ENCODE peak calls at places on chromosomes 11 and 22, in seven cellular contexts. R is GM12878, Q is K562, S is H1, T is SK-N-SH, F is HepG2, M is GM12892. A is an unnamed sample.

GRCh38 chr11:87493516-87493915 is 455.8 kb downstream of the TMEM135 start:
- DNase-seq in T (no peak), F (no peak), S (peak), R (no peak), M (no peak), Q (no peak), A (no peak)

GRCh38 chr22:27075028-27075678 is 417.8 kb downstream of the MIAT start:
- DNase-seq in S (no peak), R (no peak), F (no peak), Q (no peak), M (no peak), T (no peak), A (no peak)

GRCh38 chr11:36008576-36008975 is 64.7 kb downstream of the LDLRAD3 start:
- DNase-seq in F (no peak), M (no peak), Q (no peak), S (no peak), R (no peak), T (no peak), A (no peak)

GRCh38 chr22:49767355-49768062 is 60.2 kb downstream of the BRD1 start:
- DNase-seq in Q (peak), F (peak), M (no peak), S (peak), T (peak), R (peak), A (no peak)

GRCh38 chr22:23054531-23055257 is 15.6 kb upstream of the GNAZ start:
- DNase-seq in S (no peak), T (no peak), R (peak), F (no peak), M (no peak), Q (peak), A (no peak)

GRCh38 chr11:68117896-68118470 is 3.2 kb downstream of the CHKA start:
- DNase-seq in R (no peak), M (no peak), S (no peak), F (peak), T (no peak), Q (no peak), A (no peak)

GRCh38 chr11:73856001-73856663 is 20.5 kb downstream of the COA4 start:
- DNase-seq in Q (no peak), R (no peak), F (no peak), S (no peak), T (peak), M (no peak), A (no peak)

GRCh38 chr11:46611526-46612304 is 5.3 kb downstream of the HARBI1 start:
- DNase-seq in F (peak), S (no peak), R (no peak), T (no peak), Q (no peak), M (no peak), A (no peak)

GRCh38 chr22:20807315-20807752 is 33.4 kb downstream of the SERPIND1 start:
- DNase-seq in R (no peak), T (no peak), S (no peak), Q (peak), F (no peak), M (no peak), A (no peak)

GRCh38 chr11:77090373-77091111 is 12.1 kb upstream of the OMP start:
- DNase-seq in F (no peak), T (no peak), M (no peak), Q (no peak), S (no peak), R (no peak), A (no peak)

GRCh38 chr11:57144075-57144474 is 37.7 kb upstream of the LRRC55 start:
- DNase-seq in Q (no peak), F (no peak), T (no peak), S (no peak), R (no peak), M (no peak), A (no peak)
- TF ChIP-seq TAF1 in Q (no peak), F (no peak), T (no peak), S (no peak), R (no peak), M (no peak), A (no peak)

GRCh38 chr11:31340903-31341572 is 28.5 kb downstream of the DCDC1 start:
- DNase-seq in Q (peak), S (peak), T (peak), F (peak), M (no peak), R (no peak), A (peak)
- TF ChIP-seq TAF1 in Q (no peak), S (no peak), T (no peak), F (no peak), M (no peak), R (no peak), A (no peak)

DNA sequence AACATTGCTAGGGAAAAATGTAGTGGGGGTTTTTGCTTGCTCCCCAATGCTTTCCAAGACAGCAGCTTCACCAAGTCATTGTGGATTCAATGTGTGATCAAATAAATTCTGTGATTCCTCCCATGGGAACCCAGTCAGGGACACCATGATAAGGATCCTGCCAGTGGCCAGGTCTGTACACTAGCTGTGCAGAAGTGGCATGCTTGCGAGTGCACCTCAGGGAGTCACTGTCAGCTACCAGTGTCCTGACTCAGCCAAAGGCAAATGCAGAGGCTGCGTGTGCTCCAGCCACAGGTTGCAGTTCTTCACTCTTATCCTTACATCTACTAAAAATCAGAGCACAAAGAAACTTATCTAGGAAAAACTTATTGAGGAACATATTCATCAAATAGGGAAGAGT is 9.4 kb upstream of the ACRV1 start:
- DNase-seq in S (no peak), T (no peak), Q (no peak), M (no peak), F (no peak), R (no peak), A (no peak)
- TF ChIP-seq TAF1 in S (no peak), T (no peak), Q (no peak), M (no peak), F (no peak), R (no peak), A (no peak)

GRCh38 chr11:19977941-19978340 is 182.3 kb downstream of the DBX1 start:
- DNase-seq in T (no peak), S (no peak), M (no peak), Q (no peak), R (no peak), F (no peak), A (no peak)

GRCh38 chr11:19980957-19981669 is 179.2 kb downstream of the DBX1 start:
- DNase-seq in S (no peak), F (peak), R (no peak), Q (peak), M (no peak), T (peak), A (no peak)

GRCh38 chr11:19980388-19980787 is 179.9 kb downstream of the DBX1 start:
- DNase-seq in T (no peak), F (no peak), R (no peak), M (no peak), S (no peak), Q (no peak), A (no peak)

GRCh38 chr11:19979519-19979845 is 180.8 kb downstream of the DBX1 start:
- DNase-seq in F (no peak), T (no peak), M (no peak), S (no peak), R (peak), Q (no peak), A (no peak)

GRCh38 chr11:19978668-19979518 is 181.4 kb downstream of the DBX1 start:
- DNase-seq in S (no peak), M (no peak), Q (no peak), F (peak), R (peak), T (no peak), A (no peak)
- TF ChIP-seq TAF1 in S (no peak), M (no peak), Q (no peak), F (no peak), R (no peak), T (no peak), A (no peak)

DNA sequence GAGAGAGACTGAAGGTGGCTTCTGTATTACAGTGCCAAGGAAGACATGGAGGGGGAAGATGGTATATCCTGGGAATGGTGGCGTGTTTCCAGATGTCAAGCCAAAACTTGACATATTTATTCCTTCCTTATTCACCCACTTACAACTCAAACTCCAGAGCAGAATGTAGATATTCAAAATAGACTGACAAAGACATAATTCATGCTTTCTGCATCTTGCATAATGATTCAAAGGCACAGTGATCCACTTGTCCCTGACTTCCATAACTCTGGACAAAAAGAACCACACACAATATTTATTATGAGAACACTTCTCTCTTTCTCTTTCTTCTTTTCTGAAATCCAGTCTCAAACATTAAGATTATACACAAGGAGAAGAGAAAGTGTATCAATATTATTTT is 48.9 kb downstream of the SLC17A6 start:
- DNase-seq in Q (no peak), M (no peak), S (no peak), F (no peak), T (no peak), R (no peak), A (no peak)
- TF ChIP-seq TAF1 in Q (no peak), M (no peak), S (no peak), F (no peak), T (no peak), R (no peak), A (no peak)

GRCh38 chr11:19905280-19905853 is 192.7 kb downstream of the NAV2 start:
- DNase-seq in M (no peak), Q (peak), R (no peak), T (peak), S (no peak), F (peak), A (no peak)
- TF ChIP-seq TAF1 in M (no peak), Q (no peak), R (no peak), T (no peak), S (no peak), F (no peak), A (no peak)

DNA sequence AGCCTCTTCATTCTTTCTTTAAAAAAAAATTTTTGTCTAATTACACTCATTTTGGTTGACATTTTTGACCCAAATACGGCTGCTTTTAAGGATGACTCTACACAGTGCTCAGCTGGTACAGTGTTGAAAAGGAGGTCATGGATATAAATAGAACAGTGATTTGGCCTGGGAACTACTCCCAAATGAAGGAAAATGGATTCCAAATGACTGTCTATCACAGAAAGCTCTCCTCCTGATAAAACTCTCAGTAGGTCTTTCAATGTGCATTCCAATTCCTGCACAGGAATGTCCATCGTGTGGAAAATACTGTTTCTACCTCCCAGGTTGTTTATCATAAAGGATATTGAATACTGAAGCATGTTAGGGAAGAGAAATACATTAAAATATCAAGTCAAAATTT is 232.0 kb downstream of the GUCY1A2 start:
- DNase-seq in Q (no peak), F (no peak), R (no peak), S (no peak), T (no peak), M (no peak), A (no peak)
- TF ChIP-seq TAF1 in Q (no peak), F (no peak), R (no peak), S (no peak), T (no peak), M (no peak), A (no peak)

DNA sequence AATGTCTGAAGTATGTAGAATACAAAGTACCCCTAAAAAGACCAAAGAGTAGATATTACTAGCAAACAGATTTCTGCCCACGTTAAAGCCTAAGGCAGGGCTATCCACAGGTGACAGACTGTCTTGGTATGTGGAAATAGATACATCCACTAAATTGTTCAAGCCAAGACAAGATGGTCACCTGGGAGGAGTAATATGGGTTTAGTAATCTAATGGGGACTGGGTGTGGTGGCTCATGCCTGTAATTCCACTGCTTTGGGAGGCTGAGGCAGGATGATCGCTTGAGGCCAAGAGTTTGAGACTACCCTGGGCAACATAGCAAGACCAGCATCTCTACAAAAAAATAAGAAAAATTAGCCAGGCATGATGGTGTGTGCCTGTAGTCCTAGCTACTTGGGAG is 7.5 kb downstream of the SGSM3 start:
- DNase-seq in R (no peak), Q (no peak), F (no peak), M (no peak), S (no peak), T (no peak), A (no peak)
- TF ChIP-seq TAF1 in R (no peak), Q (no peak), F (no peak), M (no peak), S (no peak), T (no peak), A (no peak)